ENCODE peak calls at places on chromosomes 1 and 21, in eight cellular contexts. One of them, this sample, is unnamed.
A peak's percentile ranks its signal among the peaks of the same experiment; 100 is the strongest.

GRCh38 chr1:234613992-234614584 is 4.1 kb upstream of the IRF2BP2 start:
- DNase-seq in suprapubic skin: no peak
- DNase-seq in CD8-positive, alpha-beta T cell: no peak
- DNase-seq in body of pancreas: no peak
- DNase-seq in esophagus muscularis mucosa: no peak
- DNase-seq in hepatocyte: no peak
- DNase-seq in fibroblast of lung: peak; percentile 62
- DNase-seq in right lobe of liver: no peak
- DNase-seq in this sample: no peak

GRCh38 chr1:199172286-199173124 is 533.7 kb downstream of the PTPRC start:
- DNase-seq in right lobe of liver: no peak
- DNase-seq in CD8-positive, alpha-beta T cell: no peak
- DNase-seq in body of pancreas: no peak
- DNase-seq in suprapubic skin: no peak
- DNase-seq in hepatocyte: no peak
- DNase-seq in esophagus muscularis mucosa: no peak
- DNase-seq in fibroblast of lung: peak; percentile 32
- DNase-seq in this sample: no peak

GRCh38 chr21:43191521-43191920 is 22.7 kb downstream of the CRYAA start:
- DNase-seq in CD8-positive, alpha-beta T cell: peak; percentile 0
- DNase-seq in fibroblast of lung: no peak
- DNase-seq in right lobe of liver: no peak
- DNase-seq in suprapubic skin: no peak
- DNase-seq in hepatocyte: no peak
- DNase-seq in body of pancreas: no peak
- DNase-seq in esophagus muscularis mucosa: no peak
- DNase-seq in this sample: no peak

GRCh38 chr1:159817276-159818041 is 9.2 kb upstream of the SLAMF8 start:
- DNase-seq in hepatocyte: peak; percentile 58
- DNase-seq in suprapubic skin: no peak
- DNase-seq in body of pancreas: peak; percentile 49
- DNase-seq in CD8-positive, alpha-beta T cell: no peak
- DNase-seq in right lobe of liver: no peak
- DNase-seq in fibroblast of lung: peak; percentile 20
- DNase-seq in esophagus muscularis mucosa: no peak
- DNase-seq in this sample: no peak

GRCh38 chr1:217585577-217585976 is 45.3 kb downstream of the GPATCH2 start:
- DNase-seq in hepatocyte: no peak
- DNase-seq in esophagus muscularis mucosa: no peak
- DNase-seq in fibroblast of lung: no peak
- DNase-seq in right lobe of liver: no peak
- DNase-seq in body of pancreas: no peak
- DNase-seq in CD8-positive, alpha-beta T cell: no peak
- DNase-seq in suprapubic skin: no peak
- DNase-seq in this sample: no peak

GRCh38 chr1:93783876-93784275 is 95.1 kb downstream of the DNTTIP2 start:
- DNase-seq in body of pancreas: no peak
- DNase-seq in right lobe of liver: no peak
- DNase-seq in fibroblast of lung: no peak
- DNase-seq in CD8-positive, alpha-beta T cell: no peak
- DNase-seq in hepatocyte: no peak
- DNase-seq in suprapubic skin: no peak
- DNase-seq in esophagus muscularis mucosa: peak; percentile 62
- DNase-seq in this sample: no peak

GRCh38 chr1:204445860-204446412 is 34.3 kb upstream of the PPP1R15B start:
- DNase-seq in CD8-positive, alpha-beta T cell: peak; percentile 55
- DNase-seq in hepatocyte: peak; percentile 51
- DNase-seq in esophagus muscularis mucosa: no peak
- DNase-seq in fibroblast of lung: no peak
- DNase-seq in right lobe of liver: no peak
- DNase-seq in body of pancreas: peak; percentile 25
- DNase-seq in suprapubic skin: no peak
- DNase-seq in this sample: peak; percentile 82

GRCh38 chr1:113990966-113991365 is 11.7 kb downstream of the OLFML3 start:
- DNase-seq in esophagus muscularis mucosa: peak; percentile 82
- DNase-seq in body of pancreas: no peak
- DNase-seq in right lobe of liver: no peak
- DNase-seq in hepatocyte: no peak
- DNase-seq in suprapubic skin: no peak
- DNase-seq in CD8-positive, alpha-beta T cell: no peak
- DNase-seq in fibroblast of lung: no peak
- DNase-seq in this sample: no peak

GRCh38 chr1:94806451-94806861 is 13.7 kb upstream of the SLC44A3 start:
- DNase-seq in fibroblast of lung: peak; percentile 52
- DNase-seq in hepatocyte: peak; percentile 37
- DNase-seq in suprapubic skin: no peak
- DNase-seq in right lobe of liver: no peak
- DNase-seq in esophagus muscularis mucosa: peak; percentile 72
- DNase-seq in body of pancreas: no peak
- DNase-seq in CD8-positive, alpha-beta T cell: no peak
- DNase-seq in this sample: no peak

GRCh38 chr1:17611991-17612390 is 72.5 kb downstream of the ARHGEF10L start:
- DNase-seq in suprapubic skin: no peak
- DNase-seq in hepatocyte: no peak
- DNase-seq in right lobe of liver: no peak
- DNase-seq in CD8-positive, alpha-beta T cell: no peak
- DNase-seq in esophagus muscularis mucosa: no peak
- DNase-seq in body of pancreas: no peak
- DNase-seq in fibroblast of lung: peak; percentile 74
- DNase-seq in this sample: no peak

GRCh38 chr1:31154632-31155215 is 85.0 kb downstream of the NKAIN1 start:
- DNase-seq in right lobe of liver: peak; percentile 84
- DNase-seq in fibroblast of lung: peak; percentile 72
- DNase-seq in CD8-positive, alpha-beta T cell: peak; percentile 63
- DNase-seq in hepatocyte: peak; percentile 95
- DNase-seq in esophagus muscularis mucosa: peak; percentile 93
- DNase-seq in body of pancreas: peak; percentile 91
- DNase-seq in suprapubic skin: peak; percentile 87
- DNase-seq in this sample: peak; percentile 90

GRCh38 chr1:118335372-118335771 is 150.3 kb upstream of the SPAG17 start:
- DNase-seq in fibroblast of lung: peak; percentile 86
- DNase-seq in suprapubic skin: no peak
- DNase-seq in body of pancreas: no peak
- DNase-seq in CD8-positive, alpha-beta T cell: no peak
- DNase-seq in esophagus muscularis mucosa: no peak
- DNase-seq in right lobe of liver: no peak
- DNase-seq in hepatocyte: no peak
- DNase-seq in this sample: no peak

GRCh38 chr1:193730017-193730416 is 543.6 kb upstream of the B3GALT2 start:
- DNase-seq in suprapubic skin: no peak
- DNase-seq in right lobe of liver: no peak
- DNase-seq in body of pancreas: no peak
- DNase-seq in esophagus muscularis mucosa: no peak
- DNase-seq in CD8-positive, alpha-beta T cell: no peak
- DNase-seq in hepatocyte: peak; percentile 24
- DNase-seq in fibroblast of lung: peak; percentile 72
- DNase-seq in this sample: no peak

GRCh38 chr1:27127419-27127818 is 27.5 kb downstream of the SLC9A1 start:
- DNase-seq in right lobe of liver: no peak
- DNase-seq in suprapubic skin: no peak
- DNase-seq in fibroblast of lung: no peak
- DNase-seq in body of pancreas: no peak
- DNase-seq in esophagus muscularis mucosa: no peak
- DNase-seq in CD8-positive, alpha-beta T cell: no peak
- DNase-seq in hepatocyte: no peak
- DNase-seq in this sample: no peak
- TF ChIP-seq CTCF in right lobe of liver: no peak
- TF ChIP-seq CTCF in suprapubic skin: no peak
- TF ChIP-seq CTCF in fibroblast of lung: no peak
- TF ChIP-seq CTCF in body of pancreas: no peak
- TF ChIP-seq CTCF in esophagus muscularis mucosa: no peak
- TF ChIP-seq CTCF in CD8-positive, alpha-beta T cell: no peak
- TF ChIP-seq CTCF in hepatocyte: no peak
- TF ChIP-seq CTCF in this sample: no peak

DNA sequence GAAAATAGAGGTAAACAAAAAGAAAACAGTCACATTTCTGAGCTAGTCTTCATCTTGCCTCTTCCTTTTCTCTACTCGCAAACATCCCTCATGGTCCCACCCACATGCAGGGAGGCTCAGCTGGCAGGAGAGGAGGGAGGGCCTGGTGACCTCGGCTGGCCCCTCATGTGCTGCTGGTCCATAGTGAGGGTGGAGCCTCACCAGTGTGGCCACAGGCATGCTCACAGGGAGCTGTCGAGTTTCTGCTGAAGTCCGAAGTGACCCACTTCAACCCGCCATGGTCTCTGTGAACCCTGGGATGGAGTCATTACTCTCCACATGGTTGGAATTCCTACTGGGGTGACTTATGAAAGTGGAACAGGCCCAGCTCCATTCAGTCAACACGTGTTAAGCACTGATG is 253.4 kb downstream of the RHOU start:
- DNase-seq in esophagus muscularis mucosa: no peak
- DNase-seq in right lobe of liver: no peak
- DNase-seq in body of pancreas: no peak
- DNase-seq in CD8-positive, alpha-beta T cell: no peak
- DNase-seq in fibroblast of lung: peak; percentile 20
- DNase-seq in suprapubic skin: no peak
- DNase-seq in hepatocyte: no peak
- DNase-seq in this sample: no peak
- H3K4me1 ChIP-seq in esophagus muscularis mucosa: peaks cover 68% of the 10 kb centered on the region
- H3K4me1 ChIP-seq in right lobe of liver: no peaks in the 10 kb centered on the region
- H3K4me1 ChIP-seq in body of pancreas: peaks cover 6% of the 10 kb centered on the region
- H3K4me1 ChIP-seq in CD8-positive, alpha-beta T cell: peaks cover 7% of the 10 kb centered on the region
- H3K4me1 ChIP-seq in fibroblast of lung: no peaks in the 10 kb centered on the region
- H3K4me1 ChIP-seq in suprapubic skin: peaks cover 19% of the 10 kb centered on the region
- H3K4me1 ChIP-seq in hepatocyte: no peaks in the 10 kb centered on the region
- H3K4me1 ChIP-seq in this sample: no peaks in the 10 kb centered on the region

GRCh38 chr1:206661161-206661820 is 23.4 kb upstream of the MAPKAPK2 start:
- DNase-seq in suprapubic skin: no peak
- DNase-seq in hepatocyte: no peak
- DNase-seq in CD8-positive, alpha-beta T cell: no peak
- DNase-seq in body of pancreas: no peak
- DNase-seq in right lobe of liver: no peak
- DNase-seq in esophagus muscularis mucosa: no peak
- DNase-seq in fibroblast of lung: no peak
- DNase-seq in this sample: no peak

GRCh38 chr1:206658264-206658980 is 23.1 kb downstream of the DYRK3 start:
- DNase-seq in body of pancreas: no peak
- DNase-seq in hepatocyte: peak; percentile 48
- DNase-seq in suprapubic skin: no peak
- DNase-seq in CD8-positive, alpha-beta T cell: peak; percentile 45
- DNase-seq in right lobe of liver: peak; percentile 35
- DNase-seq in esophagus muscularis mucosa: no peak
- DNase-seq in fibroblast of lung: no peak
- DNase-seq in this sample: peak; percentile 59

GRCh38 chr1:206658981-206659273 is 23.6 kb downstream of the DYRK3 start:
- DNase-seq in suprapubic skin: no peak
- DNase-seq in body of pancreas: no peak
- DNase-seq in fibroblast of lung: no peak
- DNase-seq in CD8-positive, alpha-beta T cell: no peak
- DNase-seq in hepatocyte: no peak
- DNase-seq in esophagus muscularis mucosa: no peak
- DNase-seq in right lobe of liver: no peak
- DNase-seq in this sample: no peak

GRCh38 chr1:206662396-206663092 is 22.2 kb upstream of the MAPKAPK2 start:
- DNase-seq in suprapubic skin: no peak
- DNase-seq in hepatocyte: no peak
- DNase-seq in esophagus muscularis mucosa: no peak
- DNase-seq in right lobe of liver: no peak
- DNase-seq in CD8-positive, alpha-beta T cell: no peak
- DNase-seq in fibroblast of lung: no peak
- DNase-seq in body of pancreas: no peak
- DNase-seq in this sample: no peak

GRCh38 chr1:206660136-206660535 is 24.6 kb upstream of the MAPKAPK2 start:
- DNase-seq in hepatocyte: no peak
- DNase-seq in esophagus muscularis mucosa: no peak
- DNase-seq in right lobe of liver: no peak
- DNase-seq in suprapubic skin: no peak
- DNase-seq in body of pancreas: no peak
- DNase-seq in fibroblast of lung: no peak
- DNase-seq in CD8-positive, alpha-beta T cell: no peak
- DNase-seq in this sample: no peak
- H3K9me3 ChIP-seq in hepatocyte: no peaks in the 10 kb centered on the region
- H3K9me3 ChIP-seq in esophagus muscularis mucosa: no peaks in the 10 kb centered on the region
- H3K9me3 ChIP-seq in right lobe of liver: no peaks in the 10 kb centered on the region
- H3K9me3 ChIP-seq in suprapubic skin: no peaks in the 10 kb centered on the region
- H3K9me3 ChIP-seq in body of pancreas: no peaks in the 10 kb centered on the region
- H3K9me3 ChIP-seq in fibroblast of lung: no peaks in the 10 kb centered on the region
- H3K9me3 ChIP-seq in CD8-positive, alpha-beta T cell: no peaks in the 10 kb centered on the region
- H3K9me3 ChIP-seq in this sample: no peaks in the 10 kb centered on the region

GRCh38 chr1:7454895-7455784 is 316.0 kb upstream of the VAMP3 start:
- DNase-seq in body of pancreas: no peak
- DNase-seq in hepatocyte: no peak
- DNase-seq in right lobe of liver: no peak
- DNase-seq in fibroblast of lung: peak; percentile 75
- DNase-seq in suprapubic skin: no peak
- DNase-seq in CD8-positive, alpha-beta T cell: no peak
- DNase-seq in esophagus muscularis mucosa: no peak
- DNase-seq in this sample: no peak

GRCh38 chr1:7453038-7453437 is 318.1 kb upstream of the VAMP3 start:
- DNase-seq in suprapubic skin: no peak
- DNase-seq in esophagus muscularis mucosa: no peak
- DNase-seq in body of pancreas: no peak
- DNase-seq in fibroblast of lung: no peak
- DNase-seq in CD8-positive, alpha-beta T cell: no peak
- DNase-seq in hepatocyte: no peak
- DNase-seq in right lobe of liver: no peak
- DNase-seq in this sample: no peak

GRCh38 chr1:7455796-7456568 is 315.1 kb upstream of the VAMP3 start:
- DNase-seq in body of pancreas: no peak
- DNase-seq in esophagus muscularis mucosa: no peak
- DNase-seq in hepatocyte: no peak
- DNase-seq in fibroblast of lung: no peak
- DNase-seq in suprapubic skin: no peak
- DNase-seq in CD8-positive, alpha-beta T cell: no peak
- DNase-seq in right lobe of liver: no peak
- DNase-seq in this sample: no peak

GRCh38 chr1:7456683-7457082 is 314.4 kb upstream of the VAMP3 start:
- DNase-seq in fibroblast of lung: no peak
- DNase-seq in right lobe of liver: no peak
- DNase-seq in CD8-positive, alpha-beta T cell: no peak
- DNase-seq in suprapubic skin: no peak
- DNase-seq in esophagus muscularis mucosa: no peak
- DNase-seq in body of pancreas: peak; percentile 90
- DNase-seq in hepatocyte: no peak
- DNase-seq in this sample: no peak

DNA sequence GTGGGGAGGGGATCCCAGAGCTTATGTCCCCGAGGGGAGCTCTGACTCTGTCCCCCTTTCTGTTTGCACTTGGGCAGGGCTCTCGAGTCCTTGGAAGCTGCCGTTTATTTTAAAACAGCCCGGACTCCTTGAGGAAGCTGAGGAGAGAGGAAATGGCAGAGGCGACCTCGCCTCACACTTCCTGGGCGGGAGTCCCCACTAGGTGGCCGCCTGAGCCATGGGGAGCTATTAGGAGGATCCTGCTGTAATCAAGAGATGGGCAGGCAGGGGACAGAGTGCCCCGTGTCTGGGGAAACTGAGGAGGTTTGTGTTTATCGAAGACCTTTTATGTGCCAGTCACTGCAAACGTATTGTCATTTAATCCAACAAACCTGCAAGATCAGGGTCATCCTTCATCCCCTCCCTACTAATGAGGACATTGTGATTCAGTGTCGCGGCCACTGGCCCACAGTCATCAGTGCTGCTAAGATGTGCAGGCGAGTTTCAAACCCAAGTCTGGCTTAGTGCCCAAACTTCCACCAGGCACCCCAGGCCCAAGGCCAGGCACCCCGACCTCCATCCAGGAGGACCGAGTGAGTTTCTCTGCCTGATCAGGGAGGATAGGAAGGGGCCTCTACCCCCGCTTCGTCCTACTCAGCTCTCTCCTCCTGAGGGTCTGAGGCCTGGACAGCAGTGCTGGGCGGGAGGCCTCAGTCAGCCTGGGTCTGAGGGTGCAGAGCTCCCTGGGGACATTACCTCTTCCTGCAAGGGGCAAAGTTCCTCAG is 316.9 kb upstream of the VAMP3 start:
- DNase-seq in body of pancreas: no peak
- DNase-seq in fibroblast of lung: peak; percentile 19
- DNase-seq in suprapubic skin: no peak
- DNase-seq in CD8-positive, alpha-beta T cell: no peak
- DNase-seq in esophagus muscularis mucosa: no peak
- DNase-seq in hepatocyte: peak; percentile 34
- DNase-seq in right lobe of liver: no peak
- DNase-seq in this sample: no peak
- TF ChIP-seq CTCF in body of pancreas: no peak
- TF ChIP-seq CTCF in fibroblast of lung: peak; percentile 49
- TF ChIP-seq CTCF in suprapubic skin: no peak
- TF ChIP-seq CTCF in CD8-positive, alpha-beta T cell: no peak
- TF ChIP-seq CTCF in esophagus muscularis mucosa: peak; percentile 26
- TF ChIP-seq CTCF in hepatocyte: peak; percentile 42
- TF ChIP-seq CTCF in right lobe of liver: peak; percentile 51
- TF ChIP-seq CTCF in this sample: no peak

This sample was measured in mucosa of descending colon.